ENCODE peak calls at places on chromosomes 2 and 18, in five cellular contexts. Z is HepG2, I is GM12878, C is SK-N-SH, M is K562. H is an unnamed sample.

GRCh38 chr18:27627927-27628326 is 442.8 kb upstream of the CHST9 start:
- DNase-seq in Z (no peak), I (no peak), C (no peak), M (no peak), H (peak)

GRCh38 chr2:123209185-123209584 is 815.9 kb upstream of the CNTNAP5 start:
- DNase-seq in Z (no peak), I (no peak), C (peak), M (no peak), H (no peak)

GRCh38 chr2:1772868-1773267 is 28.6 kb upstream of the PXDN start:
- DNase-seq in Z (no peak), I (no peak), C (no peak), M (no peak), H (no peak)

GRCh38 chr2:98702127-98702802 is 28.7 kb downstream of the MGAT4A start:
- DNase-seq in Z (peak), I (no peak), C (peak), M (no peak), H (no peak)

GRCh38 chr2:231276986-231277385 is 78.6 kb downstream of the ARMC9 start:
- DNase-seq in Z (no peak), I (no peak), C (no peak), M (no peak), H (no peak)

GRCh38 chr2:45981388-45981930 is 315.7 kb upstream of the EPAS1 start:
- DNase-seq in Z (no peak), I (no peak), C (no peak), M (no peak), H (no peak)

GRCh38 chr18:54780285-54780861 is 47.9 kb upstream of the RAB27B start:
- DNase-seq in Z (no peak), I (no peak), C (no peak), M (no peak), H (no peak)

GRCh38 chr2:231007159-231008045 is 11.5 kb downstream of the SPATA3 start:
- DNase-seq in Z (peak), I (no peak), C (no peak), M (no peak), H (no peak)

GRCh38 chr2:127580167-127581049 is 44.9 kb downstream of the MYO7B start:
- DNase-seq in Z (no peak), I (no peak), C (no peak), M (no peak), H (no peak)

GRCh38 chr18:68263481-68263880 is 451.4 kb downstream of the TMX3 start:
- DNase-seq in Z (no peak), I (no peak), C (no peak), M (no peak), H (no peak)

GRCh38 chr2:85433511-85434089 is 15.1 kb downstream of the SH2D6 start:
- DNase-seq in Z (no peak), I (no peak), C (peak), M (no peak), H (no peak)

GRCh38 chr2:37652199-37652640 is 19.2 kb downstream of the CDC42EP3 start:
- DNase-seq in Z (no peak), I (no peak), C (no peak), M (no peak), H (no peak)

GRCh38 chr2:27496357-27497287 is at the start of gene GCKR:
- DNase-seq in Z (peak), I (no peak), C (no peak), M (peak), H (no peak)

GRCh38 chr2:114797942-114798341 is 355.5 kb downstream of the DPP10 start:
- DNase-seq in Z (no peak), I (no peak), C (no peak), M (no peak), H (no peak)

GRCh38 chr2:33644215-33644614 is 45.1 kb upstream of the FAM98A start:
- DNase-seq in Z (no peak), I (no peak), C (no peak), M (no peak), H (no peak)

GRCh38 chr2:152097291-152098032 is 1.4 kb downstream of the CACNB4 start:
- DNase-seq in Z (peak), I (no peak), C (peak), M (no peak), H (peak)

GRCh38 chr2:102369866-102370265 is 14.3 kb downstream of the IL18R1 start:
- DNase-seq in Z (no peak), I (no peak), C (no peak), M (no peak), H (no peak)

GRCh38 chr2:127218843-127219715 is 1.0 kb downstream of the CYP27C1 start:
- DNase-seq in Z (no peak), I (no peak), C (peak), M (no peak), H (no peak)

GRCh38 chr2:64987001-64987962 is 1.9 kb upstream of the SLC1A4 start:
- DNase-seq in Z (peak), I (peak), C (no peak), M (no peak), H (no peak)

GRCh38 chr2:215505044-215505786 is 69.3 kb upstream of the FN1 start:
- DNase-seq in Z (peak), I (no peak), C (no peak), M (peak), H (no peak)

GRCh38 chr2:3174626-3175567 is 202.7 kb downstream of the EIPR1 start:
- DNase-seq in Z (no peak), I (no peak), C (peak), M (no peak), H (no peak)

GRCh38 chr2:65706376-65706775 is 274.0 kb upstream of the SPRED2 start:
- DNase-seq in Z (no peak), I (no peak), C (no peak), M (no peak), H (no peak)

GRCh38 chr2:200222837-200223236 is 83.7 kb upstream of the SPATS2L start:
- DNase-seq in Z (no peak), I (no peak), C (no peak), M (no peak), H (no peak)

GRCh38 chr18:34795070-34795740 is 85.1 kb downstream of the DTNA start:
- DNase-seq in Z (no peak), I (no peak), C (no peak), M (no peak), H (no peak)

GRCh38 chr2:168138369-168138768 is 109.0 kb downstream of the STK39 start:
- DNase-seq in Z (no peak), I (no peak), C (no peak), M (no peak), H (no peak)

GRCh38 chr2:23595601-23596251 is 210.7 kb downstream of the KLHL29 start:
- DNase-seq in Z (peak), I (no peak), C (no peak), M (no peak), H (no peak)

GRCh38 chr2:171386627-171387026 is 47.2 kb downstream of the METTL8 start:
- DNase-seq in Z (no peak), I (no peak), C (no peak), M (no peak), H (no peak)

GRCh38 chr2:226720948-226721347 is 78.7 kb downstream of the IRS1 start:
- DNase-seq in Z (no peak), I (no peak), C (peak), M (no peak), H (no peak)

GRCh38 chr2:224412064-224412921 is 10.4 kb upstream of the FAM124B start:
- DNase-seq in Z (no peak), I (no peak), C (no peak), M (no peak), H (no peak)

GRCh38 chr2:144801325-144801724 is 281.4 kb upstream of the ZEB2 start:
- DNase-seq in Z (no peak), I (no peak), C (no peak), M (no peak), H (no peak)

GRCh38 chr2:19009510-19009909 is 348.9 kb downstream of the OSR1 start:
- DNase-seq in Z (no peak), I (no peak), C (no peak), M (no peak), H (no peak)

DNA sequence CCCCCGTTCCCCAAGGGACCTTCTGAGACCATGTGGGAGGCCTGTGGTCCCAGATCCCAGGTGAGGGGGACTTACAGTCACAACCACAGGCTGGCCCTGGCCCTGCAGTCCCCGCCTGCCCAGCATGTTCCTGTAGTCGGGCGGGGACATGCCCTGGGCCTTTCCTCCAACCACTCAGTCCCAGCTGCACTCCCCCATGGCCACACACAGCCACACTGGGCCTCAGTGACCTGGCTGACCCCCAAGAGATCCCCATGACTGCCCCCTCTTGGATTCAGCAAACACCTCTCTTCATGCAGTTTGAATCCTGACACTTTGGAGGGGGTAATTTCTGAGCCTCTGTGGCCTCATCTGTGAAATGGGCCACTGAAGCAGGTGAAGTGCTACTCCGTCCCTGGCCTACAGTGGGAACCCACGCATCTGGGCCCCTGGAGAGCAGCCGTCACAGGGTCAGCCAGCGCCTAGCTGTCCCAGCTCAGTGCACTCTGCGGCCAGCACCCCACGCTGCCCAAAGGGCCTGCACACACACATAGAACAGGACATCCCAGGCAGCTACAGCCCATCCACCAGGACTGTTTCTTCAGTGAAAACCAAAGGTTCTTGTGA is 12.7 kb upstream of the ARHGEF4 start:
- DNase-seq in Z (no peak), I (peak), C (no peak), M (no peak), H (no peak)
- TF ChIP-seq FOXM1 in Z (no peak), I (no peak), C (no peak), M (no peak), H (no peak)

GRCh38 chr2:136664713-136665112 is 100.6 kb upstream of the THSD7B start:
- DNase-seq in Z (no peak), I (no peak), C (no peak), M (no peak), H (no peak)
- TF ChIP-seq FOXM1 in Z (no peak), I (no peak), C (no peak), M (no peak), H (no peak)

DNA sequence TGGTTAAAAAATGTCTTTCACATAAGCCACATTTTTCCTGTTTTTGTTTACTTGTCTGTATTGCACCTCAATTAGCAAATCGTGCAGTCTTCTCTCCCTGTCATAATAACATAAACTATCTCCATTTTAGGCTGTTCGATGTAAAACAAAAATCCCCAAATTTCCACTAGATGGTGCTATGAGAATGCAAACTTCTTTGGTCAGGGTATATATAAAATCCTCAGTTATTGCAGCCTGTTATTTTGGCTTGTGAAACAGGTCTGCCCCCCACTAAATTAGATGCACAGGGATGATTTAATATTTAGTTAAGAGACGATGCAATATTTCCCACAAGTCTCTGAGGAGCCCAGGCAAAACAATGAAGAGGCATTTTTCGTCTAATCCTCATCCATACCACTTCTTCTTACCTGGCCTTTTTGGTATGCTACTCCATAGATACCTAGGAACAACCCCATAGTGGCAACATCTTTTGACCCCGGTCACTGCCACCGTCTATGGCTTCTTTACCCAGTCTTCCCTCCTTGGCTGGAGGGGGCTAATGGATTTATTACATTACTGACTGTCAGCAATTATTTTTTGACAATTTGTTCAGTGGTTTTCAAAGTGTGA is 117.3 kb upstream of the CWC22 start:
- DNase-seq in Z (peak), I (peak), C (peak), M (peak), H (peak)
- TF ChIP-seq FOXM1 in Z (no peak), I (no peak), C (no peak), M (no peak), H (no peak)

DNA sequence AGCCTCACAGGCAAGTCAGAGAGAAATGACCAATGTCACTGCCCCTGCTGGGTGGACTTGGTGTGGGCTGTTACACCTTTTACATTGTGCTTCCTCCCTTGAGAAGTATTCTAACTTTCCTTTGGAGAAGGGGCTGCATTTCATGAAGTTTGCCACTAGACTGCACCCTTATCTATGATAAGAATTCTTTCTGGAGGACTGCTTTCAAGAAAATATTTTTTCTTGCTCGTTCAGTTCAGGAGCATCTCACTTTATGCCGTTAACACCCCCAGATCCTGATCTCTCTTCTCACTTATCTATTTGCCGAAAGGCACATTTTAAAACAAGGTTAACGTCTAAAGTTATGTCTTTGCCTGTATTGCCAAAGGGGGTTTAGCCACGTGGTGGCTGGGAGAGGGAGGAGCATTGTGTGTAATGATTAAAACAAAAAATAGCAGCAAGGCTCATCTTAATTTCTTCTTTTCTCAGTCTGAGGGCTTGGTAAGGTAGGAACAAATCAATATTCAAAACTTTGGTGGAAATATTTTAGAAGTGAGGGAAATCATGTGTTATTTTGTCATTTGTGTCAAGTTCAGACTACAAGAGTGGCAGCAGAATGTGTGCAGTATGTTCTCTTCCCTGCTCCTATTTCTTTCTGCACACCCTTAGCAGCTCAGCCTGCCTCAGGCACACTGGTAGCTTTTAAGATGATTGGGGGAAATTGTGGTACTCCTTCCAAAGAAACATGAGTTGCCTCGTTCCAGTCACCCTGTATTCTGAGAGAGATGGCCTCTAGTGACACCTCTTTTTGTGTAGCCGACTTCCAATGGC is 1.6 kb upstream of the IGFBP5 start:
- DNase-seq in Z (no peak), I (no peak), C (no peak), M (peak), H (no peak)
- TF ChIP-seq FOXM1 in Z (no peak), I (no peak), C (no peak), M (no peak), H (no peak)

DNA sequence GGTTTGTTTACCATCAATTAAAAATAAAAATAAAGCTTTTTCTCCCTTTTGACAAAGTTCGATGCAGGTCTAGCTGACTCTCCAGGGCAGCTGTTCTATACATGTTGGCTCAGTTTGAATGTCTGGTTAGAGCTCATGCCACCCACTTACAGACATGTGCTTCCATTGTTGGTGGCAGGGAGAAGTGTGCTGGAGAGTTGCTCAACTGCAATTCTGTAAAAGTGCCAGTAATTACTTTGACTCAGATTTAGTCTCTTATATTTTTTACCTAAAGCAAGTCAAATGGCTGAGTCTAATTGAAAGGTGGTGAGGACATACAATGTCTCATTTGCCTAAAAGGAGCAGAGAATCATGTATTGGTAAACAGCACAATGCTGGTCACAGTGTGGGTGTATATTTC is 609.1 kb upstream of the SYT4 start:
- DNase-seq in Z (no peak), I (no peak), C (no peak), M (no peak), H (no peak)
- TF ChIP-seq FOXM1 in Z (no peak), I (no peak), C (no peak), M (no peak), H (no peak)

DNA sequence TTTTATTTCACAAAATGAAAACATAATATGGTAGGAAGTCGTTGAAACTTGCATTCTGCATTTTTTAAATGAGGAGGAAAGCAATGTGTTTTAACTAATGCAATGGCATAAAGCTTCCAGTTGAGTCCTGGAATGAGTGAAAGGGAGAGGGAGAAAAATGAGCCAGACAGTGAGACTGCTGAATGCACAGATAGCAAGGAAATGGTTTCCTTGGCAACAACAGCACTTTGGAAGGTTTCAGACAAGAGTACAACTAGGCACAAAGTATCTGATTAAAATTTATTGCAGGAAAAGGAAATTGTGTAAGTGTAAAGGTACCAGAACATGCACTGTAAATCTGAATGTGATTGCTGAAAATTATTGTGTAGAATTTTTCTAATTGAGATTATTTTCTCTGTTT is 320.1 kb upstream of the KYNU start:
- DNase-seq in Z (no peak), I (no peak), C (peak), M (no peak), H (no peak)
- TF ChIP-seq FOXM1 in Z (no peak), I (no peak), C (no peak), M (no peak), H (no peak)

DNA sequence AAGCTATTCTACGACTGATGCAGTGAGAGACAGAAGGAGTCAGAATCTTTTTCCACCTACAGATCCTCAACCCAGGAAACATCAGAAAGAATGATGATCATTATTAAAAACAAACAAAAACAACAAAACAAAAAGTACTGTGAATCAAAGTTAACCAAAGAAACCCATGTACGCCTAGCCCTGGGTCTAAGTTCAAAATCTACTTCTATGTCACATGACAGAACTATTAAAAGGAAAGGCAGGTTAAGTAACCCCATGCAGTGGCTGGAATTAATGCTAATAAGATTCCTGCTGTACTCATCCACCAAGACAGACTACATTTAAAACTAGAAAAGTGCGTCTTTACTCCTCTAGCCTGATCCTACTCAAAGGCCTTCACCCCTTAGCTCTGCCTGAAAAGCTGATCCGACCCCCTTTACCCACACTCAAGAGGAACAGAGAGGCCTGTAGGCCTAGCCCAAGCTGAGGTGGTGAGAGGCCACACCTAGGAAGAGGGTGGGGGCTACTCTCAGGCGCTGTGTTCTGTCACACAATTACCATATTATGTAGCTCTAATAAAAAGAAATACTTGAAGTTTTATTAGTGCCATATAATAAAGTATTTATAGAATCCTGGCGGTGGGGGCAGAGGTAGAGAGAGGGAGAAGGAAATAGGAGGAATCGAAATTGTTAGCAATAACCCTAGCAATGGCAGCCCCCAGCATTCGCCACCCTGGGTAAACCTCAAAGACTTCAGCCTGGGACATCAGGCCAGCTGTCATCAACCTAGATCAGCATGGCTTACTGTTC is 37.1 kb downstream of the NHEJ1 start:
- DNase-seq in Z (no peak), I (no peak), C (no peak), M (no peak), H (no peak)
- TF ChIP-seq FOXM1 in Z (no peak), I (no peak), C (no peak), M (no peak), H (no peak)